ENCODE peak calls at places on chromosome 21, in six cellular contexts. One of them, this sample, is unnamed.

GRCh38 chr21:16912075-16912474 is 600.8 kb upstream of the CXADR start:
- DNase-seq in sigmoid colon: no peak
- DNase-seq in prostate gland: no peak
- DNase-seq in fibroblast of lung: peak; percentile 4
- DNase-seq in aorta: no peak
- DNase-seq in psoas muscle: no peak
- DNase-seq in this sample: no peak

GRCh38 chr21:42632336-42632751 is 21.1 kb upstream of the PDE9A start:
- DNase-seq in psoas muscle: no peak
- DNase-seq in sigmoid colon: peak; percentile 50
- DNase-seq in prostate gland: no peak
- DNase-seq in fibroblast of lung: no peak
- DNase-seq in aorta: no peak
- DNase-seq in this sample: no peak

GRCh38 chr21:25626752-25627151 is 12.3 kb upstream of the JAM2 start:
- DNase-seq in aorta: no peak
- DNase-seq in psoas muscle: peak; percentile 20
- DNase-seq in sigmoid colon: no peak
- DNase-seq in prostate gland: peak; percentile 19
- DNase-seq in fibroblast of lung: no peak
- DNase-seq in this sample: no peak

GRCh38 chr21:14070049-14070893 is 140.5 kb downstream of the LIPI start:
- DNase-seq in psoas muscle: no peak
- DNase-seq in prostate gland: no peak
- DNase-seq in sigmoid colon: no peak
- DNase-seq in fibroblast of lung: no peak
- DNase-seq in aorta: no peak
- DNase-seq in this sample: no peak

GRCh38 chr21:39105341-39105765 is 77.9 kb downstream of the PSMG1 start:
- DNase-seq in aorta: no peak
- DNase-seq in fibroblast of lung: peak; percentile 51
- DNase-seq in psoas muscle: no peak
- DNase-seq in prostate gland: peak; percentile 36
- DNase-seq in sigmoid colon: no peak
- DNase-seq in this sample: no peak

GRCh38 chr21:34076835-34077234 is 3.5 kb downstream of the MRPS6 start:
- DNase-seq in aorta: no peak
- DNase-seq in prostate gland: no peak
- DNase-seq in fibroblast of lung: no peak
- DNase-seq in sigmoid colon: no peak
- DNase-seq in psoas muscle: no peak
- DNase-seq in this sample: no peak

GRCh38 chr21:40466893-40467483 is 380.0 kb downstream of the DSCAM start:
- DNase-seq in aorta: no peak
- DNase-seq in prostate gland: peak; percentile 37
- DNase-seq in fibroblast of lung: no peak
- DNase-seq in sigmoid colon: no peak
- DNase-seq in psoas muscle: no peak
- DNase-seq in this sample: no peak

GRCh38 chr21:22263890-22264289 is 1265.7 kb downstream of the NCAM2 start:
- DNase-seq in aorta: no peak
- DNase-seq in fibroblast of lung: no peak
- DNase-seq in sigmoid colon: no peak
- DNase-seq in prostate gland: no peak
- DNase-seq in psoas muscle: no peak
- DNase-seq in this sample: no peak

GRCh38 chr21:42617476-42617875 is 35.9 kb upstream of the PDE9A start:
- DNase-seq in prostate gland: no peak
- DNase-seq in psoas muscle: no peak
- DNase-seq in sigmoid colon: no peak
- DNase-seq in aorta: no peak
- DNase-seq in fibroblast of lung: no peak
- DNase-seq in this sample: no peak

GRCh38 chr21:41558842-41559241 is 50.9 kb upstream of the TMPRSS2 start:
- DNase-seq in fibroblast of lung: no peak
- DNase-seq in aorta: no peak
- DNase-seq in sigmoid colon: no peak
- DNase-seq in prostate gland: no peak
- DNase-seq in psoas muscle: no peak
- DNase-seq in this sample: no peak

GRCh38 chr21:31161157-31161556 is 122.9 kb upstream of the KRTAP19-8 start:
- DNase-seq in sigmoid colon: no peak
- DNase-seq in psoas muscle: no peak
- DNase-seq in prostate gland: no peak
- DNase-seq in aorta: no peak
- DNase-seq in fibroblast of lung: peak; percentile 6
- DNase-seq in this sample: no peak

GRCh38 chr21:35046223-35046690 is 2.8 kb downstream of the RUNX1 start:
- DNase-seq in psoas muscle: no peak
- DNase-seq in fibroblast of lung: no peak
- DNase-seq in aorta: no peak
- DNase-seq in prostate gland: no peak
- DNase-seq in sigmoid colon: no peak
- DNase-seq in this sample: no peak

GRCh38 chr21:32921632-32922230 is 104.0 kb upstream of the OLIG2 start:
- DNase-seq in fibroblast of lung: peak; percentile 6
- DNase-seq in aorta: no peak
- DNase-seq in psoas muscle: peak; percentile 16
- DNase-seq in sigmoid colon: no peak
- DNase-seq in prostate gland: no peak
- DNase-seq in this sample: peak; percentile 20

GRCh38 chr21:31276663-31277062 is 67.4 kb downstream of the TIAM1 start:
- DNase-seq in prostate gland: no peak
- DNase-seq in psoas muscle: no peak
- DNase-seq in sigmoid colon: no peak
- DNase-seq in fibroblast of lung: no peak
- DNase-seq in aorta: no peak
- DNase-seq in this sample: no peak

GRCh38 chr21:34219334-34220020 is 144.3 kb upstream of the KCNE2 start:
- DNase-seq in psoas muscle: no peak
- DNase-seq in fibroblast of lung: no peak
- DNase-seq in prostate gland: no peak
- DNase-seq in sigmoid colon: no peak
- DNase-seq in aorta: no peak
- DNase-seq in this sample: no peak

GRCh38 chr21:35222541-35222941 is 173.4 kb upstream of the RUNX1 start:
- DNase-seq in sigmoid colon: no peak
- DNase-seq in aorta: no peak
- DNase-seq in psoas muscle: no peak
- DNase-seq in prostate gland: no peak
- DNase-seq in fibroblast of lung: no peak
- DNase-seq in this sample: peak; percentile 14

GRCh38 chr21:31612889-31613785 is 46.4 kb upstream of the SOD1 start:
- DNase-seq in prostate gland: no peak
- DNase-seq in fibroblast of lung: no peak
- DNase-seq in aorta: no peak
- DNase-seq in psoas muscle: no peak
- DNase-seq in sigmoid colon: no peak
- DNase-seq in this sample: no peak

GRCh38 chr21:15000076-15000475 is 64.7 kb downstream of the NRIP1 start:
- DNase-seq in aorta: no peak
- DNase-seq in psoas muscle: no peak
- DNase-seq in sigmoid colon: no peak
- DNase-seq in prostate gland: no peak
- DNase-seq in fibroblast of lung: peak; percentile 34
- DNase-seq in this sample: no peak

GRCh38 chr21:28590026-28590425 is 402.7 kb downstream of the LTN1 start:
- DNase-seq in prostate gland: no peak
- DNase-seq in fibroblast of lung: no peak
- DNase-seq in sigmoid colon: no peak
- DNase-seq in psoas muscle: no peak
- DNase-seq in aorta: no peak
- DNase-seq in this sample: no peak

GRCh38 chr21:27693376-27693775 is 726.5 kb upstream of the ADAMTS5 start:
- DNase-seq in psoas muscle: no peak
- DNase-seq in sigmoid colon: no peak
- DNase-seq in aorta: no peak
- DNase-seq in prostate gland: no peak
- DNase-seq in fibroblast of lung: peak; percentile 42
- DNase-seq in this sample: no peak

GRCh38 chr21:35559128-35559831 is 501.0 kb downstream of the SETD4 start:
- DNase-seq in psoas muscle: no peak
- DNase-seq in prostate gland: no peak
- DNase-seq in aorta: peak; percentile 45
- DNase-seq in sigmoid colon: no peak
- DNase-seq in fibroblast of lung: peak; percentile 96
- DNase-seq in this sample: no peak

GRCh38 chr21:38804617-38805281 is 980 bp upstream of the ETS2 start:
- DNase-seq in aorta: peak; percentile 83
- DNase-seq in prostate gland: peak; percentile 72
- DNase-seq in sigmoid colon: peak; percentile 92
- DNase-seq in fibroblast of lung: peak; percentile 61
- DNase-seq in psoas muscle: peak; percentile 81
- DNase-seq in this sample: peak; percentile 6

GRCh38 chr21:31162827-31163226 is 124.6 kb upstream of the KRTAP19-8 start:
- DNase-seq in fibroblast of lung: peak; percentile 61
- DNase-seq in sigmoid colon: no peak
- DNase-seq in aorta: no peak
- DNase-seq in psoas muscle: no peak
- DNase-seq in prostate gland: no peak
- DNase-seq in this sample: no peak

GRCh38 chr21:42627527-42628289 is 25.7 kb upstream of the PDE9A start:
- DNase-seq in sigmoid colon: peak; percentile 52
- DNase-seq in prostate gland: no peak
- DNase-seq in aorta: no peak
- DNase-seq in psoas muscle: no peak
- DNase-seq in fibroblast of lung: no peak
- DNase-seq in this sample: no peak

GRCh38 chr21:14382835-14383595 is at the start of gene HSPA13:
- DNase-seq in aorta: peak; percentile 100
- DNase-seq in psoas muscle: peak; percentile 100
- DNase-seq in sigmoid colon: peak; percentile 100
- DNase-seq in prostate gland: peak; percentile 100
- DNase-seq in fibroblast of lung: peak; percentile 99
- DNase-seq in this sample: peak; percentile 99

GRCh38 chr21:33374080-33374873 is 28.9 kb upstream of the IFNGR2 start:
- DNase-seq in sigmoid colon: no peak
- DNase-seq in aorta: no peak
- DNase-seq in fibroblast of lung: peak; percentile 79
- DNase-seq in prostate gland: peak; percentile 37
- DNase-seq in psoas muscle: no peak
- DNase-seq in this sample: no peak

GRCh38 chr21:45918835-45919467 is 62.6 kb upstream of the COL6A1 start:
- DNase-seq in prostate gland: no peak
- DNase-seq in psoas muscle: no peak
- DNase-seq in fibroblast of lung: no peak
- DNase-seq in sigmoid colon: no peak
- DNase-seq in aorta: no peak
- DNase-seq in this sample: no peak
- H3K27me3 ChIP-seq in prostate gland: no peaks in the 10 kb centered on the region
- H3K27me3 ChIP-seq in psoas muscle: peaks cover 29% of the 10 kb centered on the region
- H3K27me3 ChIP-seq in fibroblast of lung: no peaks in the 10 kb centered on the region
- H3K27me3 ChIP-seq in sigmoid colon: no peaks in the 10 kb centered on the region
- H3K27me3 ChIP-seq in aorta: no peaks in the 10 kb centered on the region
- H3K27me3 ChIP-seq in this sample: no peaks in the 10 kb centered on the region

GRCh38 chr21:29625990-29626389 is 313.8 kb downstream of the GRIK1 start:
- DNase-seq in aorta: no peak
- DNase-seq in psoas muscle: no peak
- DNase-seq in fibroblast of lung: no peak
- DNase-seq in prostate gland: no peak
- DNase-seq in sigmoid colon: no peak
- DNase-seq in this sample: no peak

GRCh38 chr21:29624776-29625175 is 315.0 kb downstream of the GRIK1 start:
- DNase-seq in psoas muscle: no peak
- DNase-seq in sigmoid colon: no peak
- DNase-seq in fibroblast of lung: no peak
- DNase-seq in prostate gland: no peak
- DNase-seq in aorta: no peak
- DNase-seq in this sample: no peak

GRCh38 chr21:29626787-29627470 is 312.9 kb downstream of the GRIK1 start:
- DNase-seq in prostate gland: no peak
- DNase-seq in psoas muscle: no peak
- DNase-seq in fibroblast of lung: no peak
- DNase-seq in sigmoid colon: no peak
- DNase-seq in aorta: no peak
- DNase-seq in this sample: no peak

DNA sequence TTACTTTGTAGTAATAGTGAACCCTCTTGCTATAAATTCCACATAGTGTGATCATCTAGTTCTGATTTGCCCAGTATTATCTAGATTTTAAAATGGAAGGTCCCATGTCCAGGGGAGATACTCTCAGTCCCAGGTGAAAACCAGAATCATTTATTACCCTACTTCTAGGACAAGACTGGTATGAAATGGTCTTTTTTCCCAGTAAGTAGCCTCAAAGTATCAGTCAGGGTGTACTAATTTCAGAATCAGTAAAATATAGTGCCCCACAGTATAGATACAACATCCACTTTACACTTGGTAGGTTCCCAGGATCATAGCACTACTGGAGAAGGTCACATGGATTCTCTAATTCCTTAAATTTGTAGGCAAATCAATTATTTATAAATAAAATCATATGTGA is 318.3 kb downstream of the GRIK1 start:
- DNase-seq in psoas muscle: no peak
- DNase-seq in prostate gland: no peak
- DNase-seq in sigmoid colon: no peak
- DNase-seq in aorta: no peak
- DNase-seq in fibroblast of lung: no peak
- DNase-seq in this sample: no peak
- H3K27ac ChIP-seq in psoas muscle: no peak overlapping the region
- H3K27ac ChIP-seq in prostate gland: no peak overlapping the region
- H3K27ac ChIP-seq in sigmoid colon: no peak overlapping the region
- H3K27ac ChIP-seq in aorta: no peak overlapping the region
- H3K27ac ChIP-seq in fibroblast of lung: no peak overlapping the region
- H3K27ac ChIP-seq in this sample: no peak overlapping the region

DNA sequence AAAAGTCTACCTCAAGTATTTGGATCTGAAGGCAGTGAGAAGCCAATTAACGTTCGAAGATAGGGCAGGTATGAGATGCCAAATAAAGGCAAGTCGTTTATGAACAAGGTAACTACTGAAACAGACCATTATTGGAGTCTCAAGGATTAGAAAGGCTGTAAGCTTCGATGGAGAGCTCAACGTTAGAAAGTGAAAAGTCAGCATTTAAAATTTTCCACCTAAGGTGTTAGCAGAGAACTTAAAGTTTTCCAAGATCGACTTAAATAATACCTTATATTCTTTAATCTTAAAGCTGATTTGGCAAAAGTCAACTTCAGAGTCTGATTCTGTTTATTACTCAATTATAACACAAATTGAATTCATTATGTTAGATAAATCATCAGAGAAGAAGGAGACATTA is 28.1 kb downstream of the CLDN17 start:
- DNase-seq in psoas muscle: no peak
- DNase-seq in prostate gland: no peak
- DNase-seq in fibroblast of lung: no peak
- DNase-seq in sigmoid colon: no peak
- DNase-seq in aorta: no peak
- DNase-seq in this sample: no peak
- H3K27me3 ChIP-seq in psoas muscle: no peaks in the 10 kb centered on the region
- H3K27me3 ChIP-seq in prostate gland: no peaks in the 10 kb centered on the region
- H3K27me3 ChIP-seq in fibroblast of lung: no peaks in the 10 kb centered on the region
- H3K27me3 ChIP-seq in sigmoid colon: no peaks in the 10 kb centered on the region
- H3K27me3 ChIP-seq in aorta: no peaks in the 10 kb centered on the region
- H3K27me3 ChIP-seq in this sample: no peaks in the 10 kb centered on the region

DNA sequence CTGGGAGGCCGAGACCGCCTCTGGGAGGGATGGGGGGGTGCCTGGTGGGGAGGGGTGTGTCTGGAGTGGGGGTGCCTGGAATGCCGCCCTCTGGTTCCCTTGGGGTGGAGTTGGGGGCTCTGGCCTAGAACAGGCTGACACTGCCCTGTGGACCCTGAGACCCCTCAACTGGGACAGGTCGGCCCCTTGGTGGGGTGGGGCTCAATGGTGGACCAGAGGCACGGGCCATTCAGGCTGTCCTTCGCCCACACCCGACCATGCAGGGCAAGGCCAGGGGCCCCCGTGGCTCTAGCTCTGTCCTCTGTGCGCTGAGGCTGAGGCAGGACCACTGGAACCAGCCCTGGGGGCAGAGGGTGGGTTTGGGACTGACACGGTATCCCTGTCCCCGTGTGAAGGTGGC is 14.7 kb downstream of the PFKL start:
- DNase-seq in prostate gland: no peak
- DNase-seq in fibroblast of lung: no peak
- DNase-seq in aorta: no peak
- DNase-seq in psoas muscle: no peak
- DNase-seq in sigmoid colon: no peak
- DNase-seq in this sample: no peak
- H3K27ac ChIP-seq in prostate gland: no peak overlapping the region
- H3K27ac ChIP-seq in fibroblast of lung: no peak overlapping the region
- H3K27ac ChIP-seq in aorta: no peak overlapping the region
- H3K27ac ChIP-seq in psoas muscle: no peak overlapping the region
- H3K27ac ChIP-seq in sigmoid colon: no peak overlapping the region
- H3K27ac ChIP-seq in this sample: no peak overlapping the region